ENCODE peak calls at places on chromosomes 4 and X, in seven cellular contexts. C is NCI-H2081; M is fibroblast of mammary gland; E is left ventricle myocardium inferior; N is stomach; U is NCI-H146; R is stimulated activated CD4-positive, alpha-beta T cell treated with anti-CD3 and anti-CD28 coated beads, Interleukin-15, amount 100 ng/mL, for 1 hour. F is an unnamed sample.

GRCh38 chrX:110051559-110051958 is 48.6 kb downstream of the TMEM164 start:
- DNase-seq in E (no peak), C (no peak), R (no peak), N (no peak), U (no peak), M (no peak), F (peak; percentile 7)

GRCh38 chr4:150217192-150217591 is 138.9 kb downstream of the DCLK2 start:
- DNase-seq in E (no peak), C (no peak), M (peak; percentile 85), N (no peak), R (no peak), U (peak; percentile 34), F (peak; percentile 61)

GRCh38 chrX:54639346-54640102 is 109.5 kb downstream of the GNL3L start:
- DNase-seq in R (peak; percentile 81), C (peak; percentile 94), M (peak; percentile 96), E (peak; percentile 94), U (peak; percentile 95), N (peak; percentile 91), F (peak; percentile 95)

GRCh38 chr4:47704693-47705325 is 133.1 kb downstream of the CORIN start:
- DNase-seq in U (peak; percentile 82), N (peak; percentile 35), E (peak; percentile 37), C (peak; percentile 64), M (peak; percentile 46), R (no peak), F (peak; percentile 35)

GRCh38 chrX:79361192-79361870 is 5.8 kb downstream of the ITM2A start:
- DNase-seq in R (no peak), U (no peak), N (no peak), M (no peak), E (no peak), C (no peak), F (no peak)

GRCh38 chrX:115958687-115959359 is 211.7 kb upstream of the AGTR2 start:
- DNase-seq in R (no peak), M (no peak), N (no peak), C (no peak), U (peak; percentile 55), E (no peak), F (no peak)

GRCh38 chr4:796206-796605 is 29.7 kb downstream of the CPLX1 start:
- DNase-seq in E (no peak), C (no peak), R (no peak), M (no peak), N (no peak), U (no peak), F (no peak)

GRCh38 chr4:152981842-152982241 is 45.7 kb downstream of the FHDC1 start:
- DNase-seq in C (no peak), U (no peak), E (no peak), R (no peak), M (no peak), N (no peak), F (no peak)

GRCh38 chr4:159006202-159006601 is 96.7 kb upstream of the RAPGEF2 start:
- DNase-seq in M (peak; percentile 80), R (no peak), U (peak; percentile 83), N (no peak), E (no peak), C (peak; percentile 17), F (no peak)

GRCh38 chrX:94751611-94752010 is 1077.6 kb downstream of the FAM133A start:
- DNase-seq in R (no peak), C (no peak), E (no peak), M (no peak), N (no peak), U (no peak), F (no peak)

GRCh38 chrX:15418041-15418706 is 34.0 kb upstream of the VEGFD start:
- DNase-seq in N (no peak), R (no peak), U (no peak), E (no peak), C (no peak), M (peak; percentile 86), F (no peak)

GRCh38 chr4:89757154-89757723 is 79.7 kb downstream of the SNCA start:
- DNase-seq in C (no peak), U (no peak), M (no peak), R (no peak), E (no peak), N (no peak), F (no peak)

GRCh38 chr4:140790171-140790570 is 34.0 kb upstream of the TBC1D9 start:
- DNase-seq in N (no peak), M (no peak), C (no peak), E (no peak), R (no peak), U (no peak), F (no peak)

GRCh38 chr4:6595897-6596537 is 21.0 kb downstream of the MAN2B2 start:
- DNase-seq in E (no peak), M (peak; percentile 3), U (no peak), C (no peak), N (no peak), R (no peak), F (no peak)

GRCh38 chr4:106365613-106366012 is 3.0 kb downstream of the GIMD1 start:
- DNase-seq in M (peak; percentile 92), U (no peak), C (no peak), E (no peak), N (no peak), R (no peak), F (peak; percentile 93)

GRCh38 chr4:156188596-156188995 is 234.9 kb upstream of the CTSO start:
- DNase-seq in R (no peak), C (no peak), U (no peak), N (no peak), M (no peak), E (no peak), F (no peak)

GRCh38 chr4:182185491-182185890 is 57.7 kb upstream of the TENM3 start:
- DNase-seq in R (no peak), C (no peak), M (peak; percentile 72), E (no peak), U (no peak), N (no peak), F (no peak)

GRCh38 chrX:46574337-46574940 is 874 bp downstream of the CHST7 start:
- DNase-seq in U (peak; percentile 72), M (no peak), N (no peak), R (no peak), E (no peak), C (no peak), F (peak; percentile 33)

GRCh38 chr4:40121515-40121914 is 64.9 kb downstream of the N4BP2 start:
- DNase-seq in R (no peak), U (no peak), E (no peak), M (peak; percentile 88), N (no peak), C (no peak), F (peak; percentile 97)